ENCODE peak calls at places on chromosomes 7 and 10, in seven cellular contexts. One of them, this sample, is unnamed.

GRCh38 chr10:78639629-78640028 is 429.1 kb upstream of the ZMIZ1 start:
- DNase-seq in adrenal gland: no peak
- DNase-seq in ovary: no peak
- DNase-seq in H54: no peak
- DNase-seq in tibial nerve: no peak
- DNase-seq in A549: no peak
- DNase-seq in GM12892: no peak
- DNase-seq in this sample: no peak

GRCh38 chr7:102814025-102814471 is 65.2 kb downstream of the FAM185A start:
- DNase-seq in tibial nerve: no peak
- DNase-seq in adrenal gland: no peak
- DNase-seq in ovary: no peak
- DNase-seq in A549: no peak
- DNase-seq in H54: peak; percentile 23
- DNase-seq in GM12892: no peak
- DNase-seq in this sample: no peak

GRCh38 chr7:139095194-139095659 is 14.3 kb downstream of the ZC3HAV1 start:
- DNase-seq in A549: no peak
- DNase-seq in H54: no peak
- DNase-seq in tibial nerve: no peak
- DNase-seq in GM12892: peak; percentile 59
- DNase-seq in ovary: no peak
- DNase-seq in adrenal gland: no peak
- DNase-seq in this sample: peak; percentile 71

GRCh38 chr10:95133997-95134396 is 60.0 kb upstream of the ACSM6 start:
- DNase-seq in tibial nerve: no peak
- DNase-seq in H54: no peak
- DNase-seq in GM12892: no peak
- DNase-seq in adrenal gland: no peak
- DNase-seq in A549: no peak
- DNase-seq in ovary: no peak
- DNase-seq in this sample: no peak

GRCh38 chr10:93954726-93955363 is 38.9 kb upstream of the PLCE1 start:
- DNase-seq in GM12892: no peak
- DNase-seq in ovary: no peak
- DNase-seq in A549: no peak
- DNase-seq in H54: no peak
- DNase-seq in tibial nerve: no peak
- DNase-seq in adrenal gland: no peak
- DNase-seq in this sample: no peak

GRCh38 chr7:55163733-55164132 is 144.9 kb downstream of the EGFR start:
- DNase-seq in GM12892: no peak
- DNase-seq in H54: no peak
- DNase-seq in tibial nerve: no peak
- DNase-seq in adrenal gland: no peak
- DNase-seq in ovary: no peak
- DNase-seq in A549: no peak
- DNase-seq in this sample: no peak

GRCh38 chr7:1945558-1945957 is 275.5 kb downstream of the ELFN1 start:
- DNase-seq in H54: no peak
- DNase-seq in ovary: peak; percentile 14
- DNase-seq in adrenal gland: no peak
- DNase-seq in GM12892: no peak
- DNase-seq in A549: no peak
- DNase-seq in tibial nerve: no peak
- DNase-seq in this sample: no peak

GRCh38 chr7:80411621-80412020 is 100.2 kb downstream of the GNAT3 start:
- DNase-seq in GM12892: no peak
- DNase-seq in H54: no peak
- DNase-seq in tibial nerve: no peak
- DNase-seq in adrenal gland: no peak
- DNase-seq in ovary: no peak
- DNase-seq in A549: no peak
- DNase-seq in this sample: no peak

GRCh38 chr7:77352688-77353406 is 63.3 kb downstream of the GSAP start:
- DNase-seq in ovary: no peak
- DNase-seq in A549: no peak
- DNase-seq in GM12892: no peak
- DNase-seq in H54: no peak
- DNase-seq in adrenal gland: no peak
- DNase-seq in tibial nerve: no peak
- DNase-seq in this sample: no peak

GRCh38 chr7:35754741-35755140 is 46.1 kb upstream of the SEPTIN7 start:
- DNase-seq in A549: no peak
- DNase-seq in GM12892: no peak
- DNase-seq in ovary: no peak
- DNase-seq in H54: no peak
- DNase-seq in adrenal gland: no peak
- DNase-seq in tibial nerve: no peak
- DNase-seq in this sample: no peak

GRCh38 chr7:71482284-71482683 is 350.3 kb downstream of the GALNT17 start:
- DNase-seq in A549: no peak
- DNase-seq in GM12892: no peak
- DNase-seq in H54: no peak
- DNase-seq in adrenal gland: no peak
- DNase-seq in ovary: no peak
- DNase-seq in tibial nerve: no peak
- DNase-seq in this sample: no peak

GRCh38 chr7:95493247-95493646 is 7.5 kb downstream of the ASB4 start:
- DNase-seq in tibial nerve: no peak
- DNase-seq in A549: no peak
- DNase-seq in adrenal gland: no peak
- DNase-seq in GM12892: no peak
- DNase-seq in H54: no peak
- DNase-seq in ovary: no peak
- DNase-seq in this sample: no peak

GRCh38 chr7:36182854-36183604 is 30.0 kb downstream of the EEPD1 start:
- DNase-seq in A549: no peak
- DNase-seq in H54: no peak
- DNase-seq in ovary: no peak
- DNase-seq in adrenal gland: no peak
- DNase-seq in GM12892: no peak
- DNase-seq in tibial nerve: no peak
- DNase-seq in this sample: no peak

GRCh38 chr7:22129819-22130580 is 184.3 kb upstream of the CDCA7L start:
- DNase-seq in H54: no peak
- DNase-seq in tibial nerve: no peak
- DNase-seq in ovary: no peak
- DNase-seq in GM12892: no peak
- DNase-seq in adrenal gland: no peak
- DNase-seq in A549: no peak
- DNase-seq in this sample: no peak

GRCh38 chr10:117132751-117133231 is 5.3 kb downstream of the VAX1 start:
- DNase-seq in GM12892: no peak
- DNase-seq in adrenal gland: no peak
- DNase-seq in A549: no peak
- DNase-seq in ovary: no peak
- DNase-seq in H54: no peak
- DNase-seq in tibial nerve: no peak
- DNase-seq in this sample: no peak

GRCh38 chr7:45130910-45131309 is 19.4 kb upstream of the TBRG4 start:
- DNase-seq in tibial nerve: no peak
- DNase-seq in A549: no peak
- DNase-seq in GM12892: no peak
- DNase-seq in H54: no peak
- DNase-seq in adrenal gland: no peak
- DNase-seq in ovary: no peak
- DNase-seq in this sample: no peak

GRCh38 chr7:75690121-75690523 is 48.6 kb downstream of the HIP1 start:
- DNase-seq in tibial nerve: no peak
- DNase-seq in H54: no peak
- DNase-seq in ovary: no peak
- DNase-seq in A549: no peak
- DNase-seq in adrenal gland: no peak
- DNase-seq in GM12892: no peak
- DNase-seq in this sample: no peak

GRCh38 chr10:67837519-67838314 is at the start of gene DNAJC12:
- DNase-seq in tibial nerve: no peak
- DNase-seq in A549: peak; percentile 56
- DNase-seq in H54: no peak
- DNase-seq in ovary: no peak
- DNase-seq in GM12892: no peak
- DNase-seq in adrenal gland: no peak
- DNase-seq in this sample: peak; percentile 11

GRCh38 chr7:106285051-106285800 is 443 bp upstream of the NAMPT start:
- DNase-seq in ovary: peak; percentile 97
- DNase-seq in A549: peak; percentile 77
- DNase-seq in adrenal gland: peak; percentile 99
- DNase-seq in tibial nerve: peak; percentile 97
- DNase-seq in H54: peak; percentile 85
- DNase-seq in GM12892: peak; percentile 64
- DNase-seq in this sample: peak; percentile 78

GRCh38 chr7:106283501-106283830 is 1.3 kb downstream of the NAMPT start:
- DNase-seq in adrenal gland: no peak
- DNase-seq in H54: no peak
- DNase-seq in A549: no peak
- DNase-seq in tibial nerve: no peak
- DNase-seq in GM12892: no peak
- DNase-seq in ovary: no peak
- DNase-seq in this sample: no peak

GRCh38 chr7:106284516-106285050 is at the start of gene NAMPT:
- DNase-seq in tibial nerve: peak; percentile 20
- DNase-seq in adrenal gland: no peak
- DNase-seq in A549: no peak
- DNase-seq in ovary: no peak
- DNase-seq in H54: peak; percentile 26
- DNase-seq in GM12892: no peak
- DNase-seq in this sample: no peak

GRCh38 chr7:106282852-106283251 is 1.9 kb downstream of the NAMPT start:
- DNase-seq in GM12892: no peak
- DNase-seq in A549: no peak
- DNase-seq in ovary: no peak
- DNase-seq in adrenal gland: no peak
- DNase-seq in tibial nerve: no peak
- DNase-seq in H54: no peak
- DNase-seq in this sample: no peak

GRCh38 chr7:106283831-106284515 is 810 bp downstream of the NAMPT start:
- DNase-seq in tibial nerve: peak; percentile 19
- DNase-seq in GM12892: no peak
- DNase-seq in ovary: peak; percentile 62
- DNase-seq in A549: no peak
- DNase-seq in H54: peak; percentile 12
- DNase-seq in adrenal gland: peak; percentile 71
- DNase-seq in this sample: no peak
- TF ChIP-seq POLR2A in tibial nerve: peak; percentile 13
- TF ChIP-seq POLR2A in GM12892: no peak
- TF ChIP-seq POLR2A in ovary: peak; percentile 2
- TF ChIP-seq POLR2A in A549: no peak
- TF ChIP-seq POLR2A in H54: no peak
- TF ChIP-seq POLR2A in adrenal gland: peak; percentile 84
- TF ChIP-seq POLR2A in this sample: no peak

GRCh38 chr10:43384252-43385221 is 13.1 kb downstream of the FXYD4 start:
- DNase-seq in A549: no peak
- DNase-seq in GM12892: no peak
- DNase-seq in ovary: no peak
- DNase-seq in adrenal gland: no peak
- DNase-seq in H54: no peak
- DNase-seq in tibial nerve: no peak
- DNase-seq in this sample: no peak
- TF ChIP-seq POLR2A in A549: no peak
- TF ChIP-seq POLR2A in GM12892: peak; percentile 78
- TF ChIP-seq POLR2A in ovary: no peak
- TF ChIP-seq POLR2A in adrenal gland: no peak
- TF ChIP-seq POLR2A in H54: no peak
- TF ChIP-seq POLR2A in tibial nerve: no peak
- TF ChIP-seq POLR2A in this sample: peak; percentile 64

GRCh38 chr10:72277340-72277995 is 3.7 kb downstream of the DDIT4 start:
- DNase-seq in GM12892: no peak
- DNase-seq in H54: no peak
- DNase-seq in adrenal gland: peak; percentile 58
- DNase-seq in A549: no peak
- DNase-seq in ovary: peak; percentile 55
- DNase-seq in tibial nerve: no peak
- DNase-seq in this sample: no peak

GRCh38 chr10:72277996-72278667 is 4.4 kb downstream of the DDIT4 start:
- DNase-seq in adrenal gland: peak; percentile 48
- DNase-seq in GM12892: no peak
- DNase-seq in A549: no peak
- DNase-seq in tibial nerve: no peak
- DNase-seq in ovary: no peak
- DNase-seq in H54: no peak
- DNase-seq in this sample: no peak

GRCh38 chr10:72276013-72276387 is 2.3 kb downstream of the DDIT4 start:
- DNase-seq in adrenal gland: peak; percentile 70
- DNase-seq in GM12892: no peak
- DNase-seq in ovary: peak; percentile 63
- DNase-seq in H54: no peak
- DNase-seq in tibial nerve: no peak
- DNase-seq in A549: no peak
- DNase-seq in this sample: no peak

GRCh38 chr10:72275351-72276012 is 1.8 kb downstream of the DDIT4 start:
- DNase-seq in GM12892: no peak
- DNase-seq in ovary: peak; percentile 56
- DNase-seq in A549: no peak
- DNase-seq in adrenal gland: peak; percentile 53
- DNase-seq in tibial nerve: no peak
- DNase-seq in H54: no peak
- DNase-seq in this sample: no peak

GRCh38 chr10:72276421-72277339 is 3.0 kb downstream of the DDIT4 start:
- DNase-seq in GM12892: no peak
- DNase-seq in tibial nerve: no peak
- DNase-seq in ovary: peak; percentile 76
- DNase-seq in H54: no peak
- DNase-seq in adrenal gland: peak; percentile 76
- DNase-seq in A549: no peak
- DNase-seq in this sample: no peak
- TF ChIP-seq POLR2A in GM12892: peak; percentile 88
- TF ChIP-seq POLR2A in tibial nerve: no peak
- TF ChIP-seq POLR2A in ovary: no peak
- TF ChIP-seq POLR2A in H54: no peak
- TF ChIP-seq POLR2A in adrenal gland: peak; percentile 45
- TF ChIP-seq POLR2A in A549: peak; percentile 86
- TF ChIP-seq POLR2A in this sample: peak; percentile 90

GRCh38 chr7:130899638-130900401 is 165.8 kb upstream of the KLF14 start:
- DNase-seq in A549: no peak
- DNase-seq in tibial nerve: no peak
- DNase-seq in ovary: no peak
- DNase-seq in GM12892: no peak
- DNase-seq in H54: no peak
- DNase-seq in adrenal gland: peak; percentile 13
- DNase-seq in this sample: no peak

GRCh38 chr7:130899071-130899451 is 165.1 kb upstream of the KLF14 start:
- DNase-seq in tibial nerve: no peak
- DNase-seq in adrenal gland: no peak
- DNase-seq in GM12892: no peak
- DNase-seq in A549: no peak
- DNase-seq in H54: no peak
- DNase-seq in ovary: no peak
- DNase-seq in this sample: no peak

GRCh38 chr7:130901209-130901783 is 167.3 kb upstream of the KLF14 start:
- DNase-seq in tibial nerve: no peak
- DNase-seq in ovary: peak; percentile 62
- DNase-seq in A549: peak; percentile 74
- DNase-seq in H54: no peak
- DNase-seq in GM12892: no peak
- DNase-seq in adrenal gland: peak; percentile 63
- DNase-seq in this sample: no peak

GRCh38 chr7:130902755-130903357 is 168.8 kb upstream of the KLF14 start:
- DNase-seq in ovary: no peak
- DNase-seq in adrenal gland: peak; percentile 15
- DNase-seq in H54: no peak
- DNase-seq in GM12892: no peak
- DNase-seq in tibial nerve: no peak
- DNase-seq in A549: no peak
- DNase-seq in this sample: no peak

GRCh38 chr7:130900471-130901076 is 166.6 kb upstream of the KLF14 start:
- DNase-seq in A549: no peak
- DNase-seq in adrenal gland: no peak
- DNase-seq in H54: no peak
- DNase-seq in GM12892: no peak
- DNase-seq in ovary: no peak
- DNase-seq in tibial nerve: no peak
- DNase-seq in this sample: no peak
- TF ChIP-seq POLR2A in A549: no peak
- TF ChIP-seq POLR2A in adrenal gland: no peak
- TF ChIP-seq POLR2A in H54: no peak
- TF ChIP-seq POLR2A in GM12892: no peak
- TF ChIP-seq POLR2A in ovary: no peak
- TF ChIP-seq POLR2A in tibial nerve: no peak
- TF ChIP-seq POLR2A in this sample: peak; percentile 23

This sample was measured in GM12891.